ENCODE peak calls at places on chromosomes 2 and 18, in eight cellular contexts. One of them, this sample, is unnamed. For H3K4me1, the result is how much of the 10 kb centered on the place peaks cover.

GRCh38 chr18:40222736-40223135 is 1732.3 kb upstream of the PIK3C3 start:
- DNase-seq in suprapubic skin: no peak
- DNase-seq in HCT116: no peak
- DNase-seq in H1: no peak
- DNase-seq in GM23338: no peak
- DNase-seq in transverse colon: no peak
- DNase-seq in sigmoid colon: no peak
- DNase-seq in stomach: no peak
- DNase-seq in this sample: no peak

GRCh38 chr2:171244970-171245782 is 84.5 kb upstream of the TLK1 start:
- DNase-seq in suprapubic skin: no peak
- DNase-seq in HCT116: no peak
- DNase-seq in H1: no peak
- DNase-seq in GM23338: peak
- DNase-seq in transverse colon: no peak
- DNase-seq in sigmoid colon: no peak
- DNase-seq in stomach: no peak
- DNase-seq in this sample: no peak

GRCh38 chr2:203455209-203455608 is 79.9 kb downstream of the RAPH1 start:
- DNase-seq in suprapubic skin: no peak
- DNase-seq in HCT116: no peak
- DNase-seq in H1: no peak
- DNase-seq in GM23338: no peak
- DNase-seq in transverse colon: no peak
- DNase-seq in sigmoid colon: no peak
- DNase-seq in stomach: no peak
- DNase-seq in this sample: no peak

GRCh38 chr2:84713441-84713840 is 167.4 kb downstream of the TRABD2A start:
- DNase-seq in suprapubic skin: no peak
- DNase-seq in HCT116: no peak
- DNase-seq in H1: no peak
- DNase-seq in GM23338: no peak
- DNase-seq in transverse colon: no peak
- DNase-seq in sigmoid colon: no peak
- DNase-seq in stomach: no peak
- DNase-seq in this sample: no peak

GRCh38 chr2:66805136-66805535 is 370.2 kb downstream of the MEIS1 start:
- DNase-seq in suprapubic skin: no peak
- DNase-seq in HCT116: no peak
- DNase-seq in H1: no peak
- DNase-seq in GM23338: peak
- DNase-seq in transverse colon: no peak
- DNase-seq in sigmoid colon: peak
- DNase-seq in stomach: no peak
- DNase-seq in this sample: no peak

GRCh38 chr2:23606196-23606595 is 221.2 kb downstream of the KLHL29 start:
- DNase-seq in suprapubic skin: no peak
- DNase-seq in HCT116: no peak
- DNase-seq in H1: no peak
- DNase-seq in GM23338: no peak
- DNase-seq in transverse colon: no peak
- DNase-seq in sigmoid colon: peak
- DNase-seq in stomach: no peak
- DNase-seq in this sample: no peak

GRCh38 chr2:33476100-33476792 is at the start of gene RASGRP3:
- DNase-seq in suprapubic skin: peak
- DNase-seq in HCT116: peak
- DNase-seq in H1: peak
- DNase-seq in GM23338: peak
- DNase-seq in transverse colon: peak
- DNase-seq in sigmoid colon: peak
- DNase-seq in stomach: peak
- DNase-seq in this sample: no peak

GRCh38 chr2:200127852-200128251 is 172.5 kb downstream of the MAIP1 start:
- DNase-seq in suprapubic skin: no peak
- DNase-seq in HCT116: no peak
- DNase-seq in H1: no peak
- DNase-seq in GM23338: no peak
- DNase-seq in transverse colon: no peak
- DNase-seq in sigmoid colon: no peak
- DNase-seq in stomach: no peak
- DNase-seq in this sample: no peak

GRCh38 chr2:223644116-223644515 is 42.0 kb upstream of the SCG2 start:
- DNase-seq in suprapubic skin: no peak
- DNase-seq in HCT116: no peak
- DNase-seq in H1: no peak
- DNase-seq in GM23338: no peak
- DNase-seq in transverse colon: no peak
- DNase-seq in sigmoid colon: no peak
- DNase-seq in stomach: no peak
- DNase-seq in this sample: no peak

GRCh38 chr2:150482667-150483260 is 4.7 kb downstream of the RND3 start:
- DNase-seq in suprapubic skin: no peak
- DNase-seq in HCT116: no peak
- DNase-seq in H1: no peak
- DNase-seq in GM23338: no peak
- DNase-seq in transverse colon: no peak
- DNase-seq in sigmoid colon: no peak
- DNase-seq in stomach: no peak
- DNase-seq in this sample: no peak

GRCh38 chr2:132669854-132670103 is 226 bp downstream of the LYPD1 start:
- DNase-seq in suprapubic skin: no peak
- DNase-seq in HCT116: no peak
- DNase-seq in H1: no peak
- DNase-seq in GM23338: peak
- DNase-seq in transverse colon: no peak
- DNase-seq in sigmoid colon: no peak
- DNase-seq in stomach: no peak
- DNase-seq in this sample: no peak

GRCh38 chr2:181008418-181008817 is 28.0 kb downstream of the UBE2E3 start:
- DNase-seq in suprapubic skin: no peak
- DNase-seq in HCT116: no peak
- DNase-seq in H1: no peak
- DNase-seq in GM23338: peak
- DNase-seq in transverse colon: peak
- DNase-seq in sigmoid colon: no peak
- DNase-seq in stomach: no peak
- DNase-seq in this sample: no peak

GRCh38 chr2:60958361-60958760 is 59.2 kb upstream of the PEX13 start:
- DNase-seq in suprapubic skin: no peak
- DNase-seq in HCT116: no peak
- DNase-seq in H1: no peak
- DNase-seq in GM23338: no peak
- DNase-seq in transverse colon: no peak
- DNase-seq in sigmoid colon: no peak
- DNase-seq in stomach: no peak
- DNase-seq in this sample: no peak

GRCh38 chr2:190216829-190217228 is 102.8 kb downstream of the HIBCH start:
- DNase-seq in suprapubic skin: no peak
- DNase-seq in HCT116: no peak
- DNase-seq in H1: peak
- DNase-seq in GM23338: peak
- DNase-seq in transverse colon: peak
- DNase-seq in sigmoid colon: no peak
- DNase-seq in stomach: peak
- DNase-seq in this sample: no peak

GRCh38 chr2:226423498-226423960 is 376.1 kb downstream of the IRS1 start:
- DNase-seq in suprapubic skin: no peak
- DNase-seq in HCT116: no peak
- DNase-seq in H1: no peak
- DNase-seq in GM23338: no peak
- DNase-seq in transverse colon: peak
- DNase-seq in sigmoid colon: peak
- DNase-seq in stomach: peak
- DNase-seq in this sample: no peak

GRCh38 chr2:145715601-145716000 is 1195.7 kb upstream of the ZEB2 start:
- DNase-seq in suprapubic skin: no peak
- DNase-seq in HCT116: no peak
- DNase-seq in H1: no peak
- DNase-seq in GM23338: no peak
- DNase-seq in transverse colon: no peak
- DNase-seq in sigmoid colon: no peak
- DNase-seq in stomach: no peak
- DNase-seq in this sample: no peak

GRCh38 chr2:188326290-188326668 is 34.6 kb downstream of the GULP1 start:
- DNase-seq in suprapubic skin: no peak
- DNase-seq in HCT116: no peak
- DNase-seq in H1: no peak
- DNase-seq in GM23338: no peak
- DNase-seq in transverse colon: no peak
- DNase-seq in sigmoid colon: no peak
- DNase-seq in stomach: no peak
- DNase-seq in this sample: no peak

GRCh38 chr2:233059797-233060499 is at the start of gene INPP5D:
- DNase-seq in suprapubic skin: peak
- DNase-seq in HCT116: no peak
- DNase-seq in H1: no peak
- DNase-seq in GM23338: no peak
- DNase-seq in transverse colon: peak
- DNase-seq in sigmoid colon: peak
- DNase-seq in stomach: peak
- DNase-seq in this sample: no peak

GRCh38 chr2:119225926-119226325 is 2.3 kb downstream of the STEAP3 start:
- DNase-seq in suprapubic skin: no peak
- DNase-seq in HCT116: no peak
- DNase-seq in H1: no peak
- DNase-seq in GM23338: no peak
- DNase-seq in transverse colon: no peak
- DNase-seq in sigmoid colon: no peak
- DNase-seq in stomach: no peak
- DNase-seq in this sample: no peak

GRCh38 chr2:119228964-119229363 is 5.3 kb downstream of the STEAP3 start:
- DNase-seq in suprapubic skin: no peak
- DNase-seq in HCT116: no peak
- DNase-seq in H1: no peak
- DNase-seq in GM23338: no peak
- DNase-seq in transverse colon: no peak
- DNase-seq in sigmoid colon: no peak
- DNase-seq in stomach: no peak
- DNase-seq in this sample: no peak

GRCh38 chr2:119225084-119225864 is 1.6 kb downstream of the STEAP3 start:
- DNase-seq in suprapubic skin: no peak
- DNase-seq in HCT116: no peak
- DNase-seq in H1: no peak
- DNase-seq in GM23338: peak
- DNase-seq in transverse colon: peak
- DNase-seq in sigmoid colon: no peak
- DNase-seq in stomach: peak
- DNase-seq in this sample: no peak

GRCh38 chr2:119228136-119228535 is 4.5 kb downstream of the STEAP3 start:
- DNase-seq in suprapubic skin: no peak
- DNase-seq in HCT116: no peak
- DNase-seq in H1: no peak
- DNase-seq in GM23338: no peak
- DNase-seq in transverse colon: no peak
- DNase-seq in sigmoid colon: no peak
- DNase-seq in stomach: no peak
- DNase-seq in this sample: no peak

DNA sequence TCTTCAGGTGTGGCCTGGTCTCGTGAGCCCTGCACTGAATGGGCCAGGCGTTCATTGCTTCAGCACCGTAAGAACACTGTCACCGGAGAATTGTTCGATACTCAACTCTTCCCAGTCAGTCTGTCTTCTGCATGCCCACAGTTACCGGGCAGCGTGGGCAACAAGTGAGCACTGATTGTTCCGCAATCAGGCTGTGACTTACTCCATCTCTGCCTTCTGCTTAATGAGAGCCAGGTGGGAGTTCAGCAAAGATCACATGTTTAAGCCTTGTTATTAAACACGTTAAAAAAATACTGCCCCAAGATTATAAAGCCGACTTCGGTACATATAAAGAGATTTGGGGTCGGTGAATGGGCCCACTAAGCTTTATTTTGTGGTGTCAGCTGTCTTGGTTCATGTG is 3.7 kb downstream of the STEAP3 start:
- DNase-seq in suprapubic skin: no peak
- DNase-seq in HCT116: no peak
- DNase-seq in H1: no peak
- DNase-seq in GM23338: no peak
- DNase-seq in transverse colon: no peak
- DNase-seq in sigmoid colon: no peak
- DNase-seq in stomach: no peak
- DNase-seq in this sample: no peak
- H3K4me1 ChIP-seq in suprapubic skin: under half
- H3K4me1 ChIP-seq in HCT116: under half
- H3K4me1 ChIP-seq in H1: under half
- H3K4me1 ChIP-seq in GM23338: under half
- H3K4me1 ChIP-seq in transverse colon: under half
- H3K4me1 ChIP-seq in sigmoid colon: under half
- H3K4me1 ChIP-seq in stomach: under half
- H3K4me1 ChIP-seq in this sample: under half

GRCh38 chr2:9668686-9669338 is 38.0 kb upstream of the YWHAQ start:
- DNase-seq in suprapubic skin: no peak
- DNase-seq in HCT116: no peak
- DNase-seq in H1: no peak
- DNase-seq in GM23338: no peak
- DNase-seq in transverse colon: no peak
- DNase-seq in sigmoid colon: no peak
- DNase-seq in stomach: peak
- DNase-seq in this sample: no peak
- H3K27ac ChIP-seq in suprapubic skin: no peak
- H3K27ac ChIP-seq in HCT116: no peak
- H3K27ac ChIP-seq in H1: no peak
- H3K27ac ChIP-seq in GM23338: no peak
- H3K27ac ChIP-seq in transverse colon: no peak
- H3K27ac ChIP-seq in sigmoid colon: no peak
- H3K27ac ChIP-seq in stomach: peak
- H3K27ac ChIP-seq in this sample: no peak

DNA sequence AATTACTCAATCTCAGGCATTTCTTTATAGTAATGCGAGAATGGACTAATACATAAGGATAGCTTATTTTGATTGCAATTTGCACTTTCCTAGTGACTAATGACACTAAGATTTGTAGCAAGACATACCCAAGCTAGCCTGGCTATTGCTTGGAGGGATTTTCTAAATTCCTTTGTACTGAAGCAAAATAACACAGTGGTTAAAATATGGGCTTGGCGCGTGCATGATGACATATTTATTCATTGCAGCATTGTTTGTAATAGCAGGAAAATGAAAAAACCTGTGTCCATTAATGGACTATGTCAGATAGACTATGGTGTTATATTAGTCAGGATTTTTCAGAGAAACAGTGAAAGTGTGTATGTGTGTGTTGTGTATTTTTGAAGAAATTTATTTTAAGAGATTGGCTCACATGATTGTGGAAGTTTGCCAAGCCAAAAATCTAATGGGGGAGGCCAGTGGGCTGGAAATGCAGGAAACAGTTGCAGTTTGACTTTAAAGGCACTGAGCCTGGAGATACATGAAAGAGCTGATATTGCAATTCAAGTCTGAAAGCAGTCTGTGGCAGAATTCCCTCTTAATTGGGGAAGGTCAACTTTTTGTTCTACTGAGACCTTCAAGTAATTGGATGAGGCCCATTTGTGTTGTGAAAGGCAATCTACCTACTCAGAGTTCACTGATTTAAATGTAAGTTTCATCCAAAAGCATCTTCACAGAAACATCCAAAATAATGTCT is 16.7 kb upstream of the LAPTM4A start:
- DNase-seq in suprapubic skin: no peak
- DNase-seq in HCT116: no peak
- DNase-seq in H1: no peak
- DNase-seq in GM23338: no peak
- DNase-seq in transverse colon: no peak
- DNase-seq in sigmoid colon: no peak
- DNase-seq in stomach: no peak
- DNase-seq in this sample: peak
- TF ChIP-seq POLR2AphosphoS5 in suprapubic skin: no peak
- TF ChIP-seq POLR2AphosphoS5 in HCT116: no peak
- TF ChIP-seq POLR2AphosphoS5 in H1: no peak
- TF ChIP-seq POLR2AphosphoS5 in GM23338: no peak
- TF ChIP-seq POLR2AphosphoS5 in transverse colon: peak
- TF ChIP-seq POLR2AphosphoS5 in sigmoid colon: peak
- TF ChIP-seq POLR2AphosphoS5 in stomach: peak
- TF ChIP-seq POLR2AphosphoS5 in this sample: peak

GRCh38 chr2:64404002-64404731 is 49.8 kb upstream of the LGALSL start:
- DNase-seq in suprapubic skin: peak
- DNase-seq in HCT116: no peak
- DNase-seq in H1: peak
- DNase-seq in GM23338: peak
- DNase-seq in transverse colon: peak
- DNase-seq in sigmoid colon: peak
- DNase-seq in stomach: peak
- DNase-seq in this sample: no peak
- H3K4me1 ChIP-seq in suprapubic skin: half or more
- H3K4me1 ChIP-seq in HCT116: under half
- H3K4me1 ChIP-seq in H1: under half
- H3K4me1 ChIP-seq in GM23338: under half
- H3K4me1 ChIP-seq in transverse colon: half or more
- H3K4me1 ChIP-seq in sigmoid colon: under half
- H3K4me1 ChIP-seq in stomach: half or more
- H3K4me1 ChIP-seq in this sample: under half